ENCODE peak calls at places on chromosomes 7 and 10, in four cellular contexts. B is endothelial cell; Y is colonic mucosa; S is CD8-positive, alpha-beta memory T cell. P is an unnamed sample.

GRCh38 chr7:138396251-138397070 is 63.6 kb upstream of the TRIM24 start:
- DNase-seq in B (no peak), Y (peak), S (no peak), P (no peak)

GRCh38 chr10:132970641-132971438 is 28.5 kb upstream of the CFAP46 start:
- DNase-seq in B (no peak), Y (no peak), S (no peak), P (no peak)

GRCh38 chr10:71309919-71310318 is 9.1 kb upstream of the SLC29A3 start:
- DNase-seq in B (no peak), Y (no peak), S (no peak), P (no peak)

GRCh38 chr10:76433161-76434005 is 1002.0 kb downstream of the LRMDA start:
- DNase-seq in B (no peak), Y (no peak), S (no peak), P (no peak)

GRCh38 chr7:74619235-74619860 is 38.2 kb upstream of the GTF2I start:
- DNase-seq in B (no peak), Y (no peak), S (no peak), P (no peak)

GRCh38 chr7:139423091-139423490 is 60.4 kb downstream of the KLRG2 start:
- DNase-seq in B (no peak), Y (no peak), S (no peak), P (no peak)

GRCh38 chr7:92833766-92834605 is 2.4 kb downstream of the CDK6 start:
- DNase-seq in B (peak), Y (peak), S (peak), P (peak)

GRCh38 chr7:128135275-128136214 is 104.3 kb upstream of the LRRC4 start:
- DNase-seq in B (peak), Y (peak), S (peak), P (peak)

GRCh38 chr7:6167587-6168154 is 104.8 kb downstream of the CYTH3 start:
- DNase-seq in B (no peak), Y (no peak), S (no peak), P (no peak)

GRCh38 chr7:69620063-69620462 is 21.8 kb downstream of the AUTS2 start:
- DNase-seq in B (no peak), Y (no peak), S (no peak), P (no peak)

GRCh38 chr7:97342512-97342911 is 225.0 kb downstream of the SDHAF3 start:
- DNase-seq in B (no peak), Y (peak), S (no peak), P (no peak)

GRCh38 chr10:119205926-119206602 is 1.3 kb upstream of the GRK5 start:
- DNase-seq in B (peak), Y (peak), S (peak), P (peak)

GRCh38 chr10:118800920-118801319 is 46.1 kb upstream of the CACUL1 start:
- DNase-seq in B (peak), Y (no peak), S (no peak), P (peak)

GRCh38 chr10:6036861-6037321 is 25.3 kb downstream of the IL2RA start:
- DNase-seq in B (no peak), Y (peak), S (no peak), P (no peak)

P was measured in B cell.